ENCODE peak calls at places on chromosomes 1 and 21, in ten cellular contexts. Q is RPMI7951, K is NCI-H1417, J is heart right ventricle, F is left colon, R is Panc1, T is ELR, V is left cardiac atrium, A is body of pancreas, B is GDM1. S is an unnamed sample.

GRCh38 chr1:38029081-38029681 is 16.6 kb downstream of the UTP11 start:
- DNase-seq in Q (no peak), K (no peak), J (peak), F (no peak), R (no peak), T (no peak), V (no peak), A (no peak), B (no peak), S (no peak)

GRCh38 chr1:169529068-169529642 is 43.4 kb upstream of the SLC19A2 start:
- DNase-seq in Q (peak), K (peak), J (no peak), F (peak), R (no peak), T (peak), V (no peak), A (peak), B (no peak), S (no peak)

GRCh38 chr1:59971464-59971911 is 44.9 kb upstream of the CYP2J2 start:
- DNase-seq in Q (peak), K (peak), J (peak), F (peak), R (no peak), T (peak), V (peak), A (peak), B (no peak), S (peak)

GRCh38 chr1:234613128-234613875 is 3.3 kb upstream of the IRF2BP2 start:
- DNase-seq in Q (peak), K (no peak), J (no peak), F (no peak), R (no peak), T (peak), V (no peak), A (peak), B (no peak), S (no peak)

GRCh38 chr1:91900538-91900937 is 14.6 kb upstream of the TGFBR3 start:
- DNase-seq in Q (peak), K (no peak), J (no peak), F (no peak), R (no peak), T (peak), V (no peak), A (no peak), B (no peak), S (no peak)

GRCh38 chr1:207886227-207886626 is 24.7 kb downstream of the CD34 start:
- DNase-seq in Q (no peak), K (no peak), J (no peak), F (no peak), R (no peak), T (no peak), V (no peak), A (no peak), B (no peak), S (no peak)

GRCh38 chr1:84603941-84604830 is 29.9 kb upstream of the CTBS start:
- DNase-seq in Q (peak), K (no peak), J (peak), F (no peak), R (peak), T (peak), V (peak), A (no peak), B (no peak), S (no peak)

GRCh38 chr1:155324717-155325595 is 4.3 kb downstream of the RUSC1 start:
- DNase-seq in Q (peak), K (peak), J (peak), F (peak), R (no peak), T (peak), V (peak), A (peak), B (no peak), S (peak)

GRCh38 chr1:231418741-231419107 is 3.4 kb downstream of the EGLN1 start:
- DNase-seq in Q (no peak), K (no peak), J (no peak), F (no peak), R (no peak), T (no peak), V (no peak), A (no peak), B (no peak), S (no peak)

GRCh38 chr1:207024202-207025143 is 8.1 kb downstream of the C1orf116 start:
- DNase-seq in Q (peak), K (no peak), J (no peak), F (no peak), R (no peak), T (no peak), V (peak), A (no peak), B (peak), S (no peak)

GRCh38 chr1:151238467-151238739 is 16.1 kb upstream of the PSMD4 start:
- DNase-seq in Q (peak), K (no peak), J (no peak), F (no peak), R (no peak), T (peak), V (no peak), A (no peak), B (no peak), S (no peak)

GRCh38 chr1:53580739-53581475 is 121.7 kb downstream of the DMRTB1 start:
- DNase-seq in Q (no peak), K (no peak), J (no peak), F (no peak), R (no peak), T (no peak), V (no peak), A (no peak), B (no peak), S (no peak)

GRCh38 chr1:76955652-76956051 is 88.4 kb downstream of the ST6GALNAC5 start:
- DNase-seq in Q (no peak), K (no peak), J (no peak), F (no peak), R (no peak), T (no peak), V (no peak), A (no peak), B (no peak), S (no peak)

GRCh38 chr1:25743164-25744139 is 56.5 kb upstream of the SELENON start:
- DNase-seq in Q (peak), K (peak), J (peak), F (peak), R (no peak), T (no peak), V (peak), A (peak), B (no peak), S (peak)

GRCh38 chr1:11862890-11863289 is 4.1 kb upstream of the NPPB start:
- DNase-seq in Q (peak), K (no peak), J (no peak), F (no peak), R (no peak), T (peak), V (no peak), A (no peak), B (no peak), S (no peak)

GRCh38 chr1:235450886-235451457 is 53.3 kb downstream of the B3GALNT2 start:
- DNase-seq in Q (no peak), K (no peak), J (no peak), F (no peak), R (no peak), T (no peak), V (no peak), A (no peak), B (no peak), S (no peak)

GRCh38 chr1:56025942-56026341 is 553.4 kb downstream of the PLPP3 start:
- DNase-seq in Q (peak), K (no peak), J (no peak), F (no peak), R (no peak), T (peak), V (no peak), A (no peak), B (no peak), S (no peak)

GRCh38 chr1:192986110-192986747 is 72.9 kb downstream of the UCHL5 start:
- DNase-seq in Q (no peak), K (no peak), J (no peak), F (peak), R (no peak), T (no peak), V (no peak), A (no peak), B (no peak), S (no peak)

GRCh38 chr1:10389271-10389973 is 9.4 kb upstream of the PGD start:
- DNase-seq in Q (no peak), K (no peak), J (no peak), F (no peak), R (no peak), T (no peak), V (no peak), A (no peak), B (no peak), S (no peak)

GRCh38 chr21:14890141-14890540 is 174.7 kb downstream of the NRIP1 start:
- DNase-seq in Q (no peak), K (no peak), J (no peak), F (no peak), R (no peak), T (no peak), V (no peak), A (no peak), B (no peak), S (no peak)

GRCh38 chr1:233433436-233434213 is 106.1 kb downstream of the MAP3K21 start:
- DNase-seq in Q (no peak), K (no peak), J (no peak), F (no peak), R (no peak), T (no peak), V (no peak), A (no peak), B (no peak), S (no peak)

GRCh38 chr1:44924835-44925464 is 61.4 kb downstream of the EIF2B3 start:
- DNase-seq in Q (peak), K (no peak), J (no peak), F (no peak), R (peak), T (peak), V (no peak), A (no peak), B (no peak), S (no peak)

GRCh38 chr1:178020968-178021640 is 51.2 kb upstream of the SEC16B start:
- DNase-seq in Q (no peak), K (peak), J (no peak), F (no peak), R (no peak), T (no peak), V (no peak), A (no peak), B (no peak), S (no peak)

GRCh38 chr1:21914880-21915640 is 22.1 kb downstream of the HSPG2 start:
- DNase-seq in Q (no peak), K (no peak), J (peak), F (peak), R (no peak), T (no peak), V (peak), A (peak), B (no peak), S (peak)

GRCh38 chr1:29708818-29709710 is 472.7 kb downstream of the PTPRU start:
- DNase-seq in Q (peak), K (peak), J (no peak), F (no peak), R (peak), T (peak), V (no peak), A (no peak), B (no peak), S (no peak)

GRCh38 chr1:58358311-58358710 is 188.2 kb downstream of the OMA1 start:
- DNase-seq in Q (peak), K (no peak), J (no peak), F (no peak), R (no peak), T (peak), V (no peak), A (no peak), B (no peak), S (no peak)

GRCh38 chr21:17359781-17360180 is 153.1 kb upstream of the CXADR start:
- DNase-seq in Q (no peak), K (peak), J (no peak), F (no peak), R (no peak), T (no peak), V (no peak), A (no peak), B (no peak), S (no peak)

GRCh38 chr1:185601189-185601588 is 133.0 kb upstream of the HMCN1 start:
- DNase-seq in Q (no peak), K (no peak), J (no peak), F (no peak), R (no peak), T (no peak), V (no peak), A (no peak), B (no peak), S (no peak)

GRCh38 chr1:231106347-231106746 is 55.5 kb upstream of the TRIM67 start:
- DNase-seq in Q (peak), K (no peak), J (no peak), F (no peak), R (no peak), T (peak), V (no peak), A (no peak), B (no peak), S (no peak)

GRCh38 chr1:216456682-216457081 is 33.4 kb upstream of the USH2A start:
- DNase-seq in Q (peak), K (no peak), J (no peak), F (no peak), R (no peak), T (peak), V (no peak), A (no peak), B (no peak), S (no peak)

GRCh38 chr1:999797-1000356 is at the start of gene HES4:
- DNase-seq in Q (peak), K (peak), J (peak), F (peak), R (no peak), T (peak), V (peak), A (peak), B (peak), S (peak)

GRCh38 chr1:11768821-11769220 is 6.8 kb downstream of the C1orf167 start:
- DNase-seq in Q (no peak), K (no peak), J (no peak), F (no peak), R (no peak), T (no peak), V (peak), A (no peak), B (no peak), S (no peak)

GRCh38 chr1:241253491-241253890 is 103.5 kb downstream of the RGS7 start:
- DNase-seq in Q (peak), K (no peak), J (no peak), F (no peak), R (no peak), T (peak), V (no peak), A (no peak), B (no peak), S (no peak)